ENCODE peak calls at places on chromosomes 6 and 20, in six cellular contexts. One of them, this sample, is unnamed. For H3K9me3, the result is how much of the 10 kb centered on the place peaks cover.

GRCh38 chr6:46549155-46549554 is 57.9 kb upstream of the RCAN2 start:
- DNase-seq in HepG2: no peak
- DNase-seq in SK-N-SH: no peak
- DNase-seq in A549: no peak
- DNase-seq in transverse colon: no peak
- DNase-seq in ovary: no peak
- DNase-seq in this sample: no peak

GRCh38 chr6:74715362-74716068 is 490.3 kb downstream of the COL12A1 start:
- DNase-seq in HepG2: no peak
- DNase-seq in SK-N-SH: no peak
- DNase-seq in A549: no peak
- DNase-seq in transverse colon: no peak
- DNase-seq in ovary: no peak
- DNase-seq in this sample: no peak

GRCh38 chr6:136547336-136547735 is 2.9 kb downstream of the MAP7 start:
- DNase-seq in HepG2: no peak
- DNase-seq in SK-N-SH: peak
- DNase-seq in A549: peak
- DNase-seq in transverse colon: no peak
- DNase-seq in ovary: no peak
- DNase-seq in this sample: no peak

GRCh38 chr6:21634582-21634981 is 41.0 kb downstream of the SOX4 start:
- DNase-seq in HepG2: peak
- DNase-seq in SK-N-SH: no peak
- DNase-seq in A549: peak
- DNase-seq in transverse colon: no peak
- DNase-seq in ovary: no peak
- DNase-seq in this sample: no peak

GRCh38 chr20:37567331-37567665 is 39.6 kb upstream of the BLCAP start:
- DNase-seq in HepG2: no peak
- DNase-seq in SK-N-SH: no peak
- DNase-seq in A549: no peak
- DNase-seq in transverse colon: no peak
- DNase-seq in ovary: no peak
- DNase-seq in this sample: no peak

GRCh38 chr6:128327890-128328289 is 192.5 kb downstream of the PTPRK start:
- DNase-seq in HepG2: peak
- DNase-seq in SK-N-SH: peak
- DNase-seq in A549: no peak
- DNase-seq in transverse colon: peak
- DNase-seq in ovary: no peak
- DNase-seq in this sample: no peak

GRCh38 chr6:137005073-137005472 is 39.7 kb downstream of the IL20RA start:
- DNase-seq in HepG2: no peak
- DNase-seq in SK-N-SH: no peak
- DNase-seq in A549: no peak
- DNase-seq in transverse colon: no peak
- DNase-seq in ovary: no peak
- DNase-seq in this sample: no peak

GRCh38 chr6:10745116-10745515 is 2.5 kb upstream of the TMEM14B start:
- DNase-seq in HepG2: no peak
- DNase-seq in SK-N-SH: no peak
- DNase-seq in A549: no peak
- DNase-seq in transverse colon: no peak
- DNase-seq in ovary: no peak
- DNase-seq in this sample: no peak

GRCh38 chr20:1503564-1504227 is 12.5 kb upstream of the SIRPB2 start:
- DNase-seq in HepG2: peak
- DNase-seq in SK-N-SH: peak
- DNase-seq in A549: peak
- DNase-seq in transverse colon: peak
- DNase-seq in ovary: no peak
- DNase-seq in this sample: peak

GRCh38 chr6:92364948-92365386 is 1054.4 kb downstream of the EPHA7 start:
- DNase-seq in HepG2: peak
- DNase-seq in SK-N-SH: no peak
- DNase-seq in A549: no peak
- DNase-seq in transverse colon: no peak
- DNase-seq in ovary: no peak
- DNase-seq in this sample: no peak

GRCh38 chr6:13422601-13423247 is 64.7 kb downstream of the GFOD1 start:
- DNase-seq in HepG2: no peak
- DNase-seq in SK-N-SH: no peak
- DNase-seq in A549: no peak
- DNase-seq in transverse colon: no peak
- DNase-seq in ovary: no peak
- DNase-seq in this sample: no peak

GRCh38 chr20:34089655-34090324 is 22.3 kb downstream of the EIF2S2 start:
- DNase-seq in HepG2: no peak
- DNase-seq in SK-N-SH: no peak
- DNase-seq in A549: no peak
- DNase-seq in transverse colon: no peak
- DNase-seq in ovary: no peak
- DNase-seq in this sample: no peak

GRCh38 chr6:41677430-41678045 is 39.3 kb downstream of the MDFI start:
- DNase-seq in HepG2: no peak
- DNase-seq in SK-N-SH: no peak
- DNase-seq in A549: no peak
- DNase-seq in transverse colon: no peak
- DNase-seq in ovary: no peak
- DNase-seq in this sample: no peak

GRCh38 chr6:38831865-38832264 is 116.8 kb downstream of the DNAH8 start:
- DNase-seq in HepG2: no peak
- DNase-seq in SK-N-SH: no peak
- DNase-seq in A549: no peak
- DNase-seq in transverse colon: no peak
- DNase-seq in ovary: no peak
- DNase-seq in this sample: no peak

GRCh38 chr20:34534391-34535165 is 18.4 kb downstream of the DYNLRB1 start:
- DNase-seq in HepG2: no peak
- DNase-seq in SK-N-SH: no peak
- DNase-seq in A549: no peak
- DNase-seq in transverse colon: no peak
- DNase-seq in ovary: no peak
- DNase-seq in this sample: no peak

GRCh38 chr6:1554881-1555569 is 54.7 kb upstream of the FOXC1 start:
- DNase-seq in HepG2: no peak
- DNase-seq in SK-N-SH: peak
- DNase-seq in A549: peak
- DNase-seq in transverse colon: peak
- DNase-seq in ovary: peak
- DNase-seq in this sample: peak

GRCh38 chr6:169864148-169865030 is 113.0 kb downstream of the ERMARD start:
- DNase-seq in HepG2: no peak
- DNase-seq in SK-N-SH: no peak
- DNase-seq in A549: no peak
- DNase-seq in transverse colon: peak
- DNase-seq in ovary: no peak
- DNase-seq in this sample: no peak

GRCh38 chr6:114339706-114340105 is 3.1 kb downstream of the HS3ST5 start:
- DNase-seq in HepG2: peak
- DNase-seq in SK-N-SH: no peak
- DNase-seq in A549: no peak
- DNase-seq in transverse colon: no peak
- DNase-seq in ovary: no peak
- DNase-seq in this sample: no peak

GRCh38 chr20:56626367-56627121 is 2.6 kb upstream of the TFAP2C start:
- DNase-seq in HepG2: no peak
- DNase-seq in SK-N-SH: peak
- DNase-seq in A549: peak
- DNase-seq in transverse colon: peak
- DNase-seq in ovary: no peak
- DNase-seq in this sample: no peak

GRCh38 chr20:21901470-21902275 is 196.2 kb downstream of the PAX1 start:
- DNase-seq in HepG2: no peak
- DNase-seq in SK-N-SH: no peak
- DNase-seq in A549: no peak
- DNase-seq in transverse colon: peak
- DNase-seq in ovary: no peak
- DNase-seq in this sample: peak

GRCh38 chr6:107082045-107082444 is 33.3 kb downstream of the BEND3 start:
- DNase-seq in HepG2: peak
- DNase-seq in SK-N-SH: no peak
- DNase-seq in A549: no peak
- DNase-seq in transverse colon: no peak
- DNase-seq in ovary: no peak
- DNase-seq in this sample: no peak

GRCh38 chr6:105569706-105570105 is 166.8 kb upstream of the PREP start:
- DNase-seq in HepG2: peak
- DNase-seq in SK-N-SH: no peak
- DNase-seq in A549: no peak
- DNase-seq in transverse colon: no peak
- DNase-seq in ovary: no peak
- DNase-seq in this sample: no peak

GRCh38 chr6:21277601-21278043 is 315.9 kb upstream of the SOX4 start:
- DNase-seq in HepG2: no peak
- DNase-seq in SK-N-SH: no peak
- DNase-seq in A549: no peak
- DNase-seq in transverse colon: no peak
- DNase-seq in ovary: no peak
- DNase-seq in this sample: no peak

GRCh38 chr6:7473805-7474329 is 67.6 kb upstream of the DSP start:
- DNase-seq in HepG2: peak
- DNase-seq in SK-N-SH: no peak
- DNase-seq in A549: no peak
- DNase-seq in transverse colon: no peak
- DNase-seq in ovary: no peak
- DNase-seq in this sample: no peak

GRCh38 chr6:7475081-7475480 is 66.4 kb upstream of the DSP start:
- DNase-seq in HepG2: no peak
- DNase-seq in SK-N-SH: no peak
- DNase-seq in A549: no peak
- DNase-seq in transverse colon: no peak
- DNase-seq in ovary: no peak
- DNase-seq in this sample: no peak

GRCh38 chr6:7469696-7470095 is 71.8 kb upstream of the DSP start:
- DNase-seq in HepG2: no peak
- DNase-seq in SK-N-SH: no peak
- DNase-seq in A549: no peak
- DNase-seq in transverse colon: no peak
- DNase-seq in ovary: no peak
- DNase-seq in this sample: no peak

GRCh38 chr6:7468382-7469081 is 72.9 kb upstream of the DSP start:
- DNase-seq in HepG2: no peak
- DNase-seq in SK-N-SH: peak
- DNase-seq in A549: peak
- DNase-seq in transverse colon: no peak
- DNase-seq in ovary: peak
- DNase-seq in this sample: no peak

DNA sequence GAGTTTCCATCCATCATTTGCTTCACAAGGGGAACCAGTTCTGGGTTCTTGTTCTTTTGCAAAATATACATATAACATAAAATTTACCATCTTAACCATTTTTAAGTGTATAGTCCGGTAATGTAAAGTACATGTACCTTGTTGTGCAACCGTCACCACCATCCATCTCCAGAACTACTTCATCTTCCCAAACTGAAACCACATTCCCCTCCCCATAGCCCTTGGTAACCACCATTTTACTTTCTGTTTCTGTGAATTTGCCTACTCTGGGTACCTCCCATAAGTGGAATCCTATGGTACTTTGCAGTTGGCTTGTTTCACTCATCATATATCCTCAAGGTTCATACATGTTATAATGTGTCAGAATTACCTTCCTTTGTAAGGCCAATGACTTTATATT is 70.3 kb upstream of the DSP start:
- DNase-seq in HepG2: no peak
- DNase-seq in SK-N-SH: no peak
- DNase-seq in A549: no peak
- DNase-seq in transverse colon: no peak
- DNase-seq in ovary: no peak
- DNase-seq in this sample: no peak
- H3K9me3 ChIP-seq in HepG2: under half
- H3K9me3 ChIP-seq in SK-N-SH: under half
- H3K9me3 ChIP-seq in A549: under half
- H3K9me3 ChIP-seq in transverse colon: under half
- H3K9me3 ChIP-seq in ovary: under half
- H3K9me3 ChIP-seq in this sample: under half

GRCh38 chr6:147662639-147663038 is 154.1 kb downstream of the SAMD5 start:
- DNase-seq in HepG2: no peak
- DNase-seq in SK-N-SH: no peak
- DNase-seq in A549: no peak
- DNase-seq in transverse colon: no peak
- DNase-seq in ovary: no peak
- DNase-seq in this sample: no peak
- TF ChIP-seq EP300 in HepG2: no peak
- TF ChIP-seq EP300 in SK-N-SH: no peak
- TF ChIP-seq EP300 in A549: no peak
- TF ChIP-seq EP300 in transverse colon: no peak
- TF ChIP-seq EP300 in ovary: no peak
- TF ChIP-seq EP300 in this sample: no peak

DNA sequence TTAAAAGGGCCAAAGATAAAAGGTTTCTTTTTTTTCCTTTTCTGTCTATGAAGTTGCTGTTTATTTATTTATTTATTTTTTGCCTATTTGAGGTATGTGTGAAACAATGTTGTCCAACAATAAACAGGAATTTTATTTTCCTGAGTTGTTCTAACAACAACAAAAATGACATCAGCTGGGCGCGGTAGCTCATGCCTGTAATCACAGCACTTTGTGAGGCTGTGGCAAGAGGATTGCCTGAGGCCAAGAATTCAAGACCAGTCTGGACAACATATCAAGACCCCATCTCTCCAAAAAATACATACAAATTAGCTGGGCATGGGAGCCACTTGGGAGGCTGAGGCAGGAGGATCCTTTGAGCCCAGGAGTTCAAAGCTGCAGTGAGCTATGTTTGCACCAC is 44.1 kb downstream of the MGME1 start:
- DNase-seq in HepG2: no peak
- DNase-seq in SK-N-SH: no peak
- DNase-seq in A549: no peak
- DNase-seq in transverse colon: no peak
- DNase-seq in ovary: no peak
- DNase-seq in this sample: no peak
- H3K9me3 ChIP-seq in HepG2: under half
- H3K9me3 ChIP-seq in SK-N-SH: under half
- H3K9me3 ChIP-seq in A549: under half
- H3K9me3 ChIP-seq in transverse colon: under half
- H3K9me3 ChIP-seq in ovary: under half
- H3K9me3 ChIP-seq in this sample: under half

GRCh38 chr6:31820051-31820389 is 4.7 kb downstream of the HSPA1A start:
- DNase-seq in HepG2: peak
- DNase-seq in SK-N-SH: no peak
- DNase-seq in A549: no peak
- DNase-seq in transverse colon: peak
- DNase-seq in ovary: no peak
- DNase-seq in this sample: no peak

GRCh38 chr6:31811645-31812044 is 3.4 kb downstream of the HSPA1L start:
- DNase-seq in HepG2: no peak
- DNase-seq in SK-N-SH: no peak
- DNase-seq in A549: no peak
- DNase-seq in transverse colon: no peak
- DNase-seq in ovary: no peak
- DNase-seq in this sample: no peak

GRCh38 chr6:31813463-31813849 is 1.6 kb downstream of the HSPA1L start:
- DNase-seq in HepG2: no peak
- DNase-seq in SK-N-SH: no peak
- DNase-seq in A549: no peak
- DNase-seq in transverse colon: no peak
- DNase-seq in ovary: no peak
- DNase-seq in this sample: no peak

GRCh38 chr6:31814677-31815024 is 432 bp downstream of the HSPA1L start:
- DNase-seq in HepG2: peak
- DNase-seq in SK-N-SH: no peak
- DNase-seq in A549: peak
- DNase-seq in transverse colon: peak
- DNase-seq in ovary: peak
- DNase-seq in this sample: peak

GRCh38 chr6:31815025-31815838 is at the start of the genes HSPA1A and HSPA1L:
- DNase-seq in HepG2: peak
- DNase-seq in SK-N-SH: peak
- DNase-seq in A549: peak
- DNase-seq in transverse colon: peak
- DNase-seq in ovary: peak
- DNase-seq in this sample: peak
- TF ChIP-seq EP300 in HepG2: no peak
- TF ChIP-seq EP300 in SK-N-SH: peak
- TF ChIP-seq EP300 in A549: no peak
- TF ChIP-seq EP300 in transverse colon: no peak
- TF ChIP-seq EP300 in ovary: peak
- TF ChIP-seq EP300 in this sample: peak